ENCODE peak calls at places on chromosome 19, in four cellular contexts. U is H9, F is IMR-90, S is H1. Y is an unnamed sample.

GRCh38 chr19:27971071-27971470 is 1241.9 kb downstream of the UQCRFS1 start:
- DNase-seq in U (peak; percentile 53), F (no peak), S (no peak), Y (peak; percentile 95)

GRCh38 chr19:32767951-32768679 is 48.5 kb downstream of the TDRD12 start:
- DNase-seq in U (no peak), F (no peak), S (no peak), Y (no peak)

GRCh38 chr19:13981467-13981866 is 24.7 kb downstream of the RFX1 start:
- DNase-seq in U (no peak), F (no peak), S (no peak), Y (no peak)

GRCh38 chr19:19268453-19269385 is 4.4 kb downstream of the TM6SF2 start:
- DNase-seq in U (no peak), F (no peak), S (no peak), Y (no peak)

GRCh38 chr19:23384858-23385257 is 10.4 kb downstream of the ZNF91 start:
- DNase-seq in U (no peak), F (no peak), S (no peak), Y (no peak)

GRCh38 chr19:40763963-40764362 is 11.4 kb upstream of the MIA start:
- DNase-seq in U (no peak), F (no peak), S (no peak), Y (no peak)

GRCh38 chr19:48999481-49000325 is 6.0 kb downstream of the RUVBL2 start:
- DNase-seq in U (peak; percentile 90), F (peak; percentile 67), S (peak; percentile 88), Y (peak; percentile 91)

GRCh38 chr19:32611161-32611560 is 30.2 kb downstream of the PDCD5 start:
- DNase-seq in U (no peak), F (no peak), S (no peak), Y (no peak)

GRCh38 chr19:34505321-34506025 is 23.9 kb downstream of the WTIP start:
- DNase-seq in U (no peak), F (no peak), S (peak; percentile 43), Y (no peak)

GRCh38 chr19:18418725-18419194 is 438 bp upstream of the SSBP4 start:
- DNase-seq in U (no peak), F (no peak), S (no peak), Y (no peak)

GRCh38 chr19:14450876-14451275 is 17.8 kb downstream of the PKN1 start:
- DNase-seq in U (no peak), F (no peak), S (no peak), Y (no peak)

GRCh38 chr19:40803857-40804782 is 5.1 kb downstream of the EGLN2 start:
- DNase-seq in U (peak; percentile 71), F (no peak), S (no peak), Y (peak; percentile 64)

GRCh38 chr19:10112037-10112751 is 701 bp downstream of the P2RY11 start:
- DNase-seq in U (no peak), F (no peak), S (no peak), Y (peak; percentile 38)

GRCh38 chr19:47094557-47095517 is 18.7 kb downstream of the ZC3H4 start:
- DNase-seq in U (no peak), F (no peak), S (no peak), Y (no peak)

GRCh38 chr19:33066543-33066942 is 1.9 kb upstream of the RHPN2 start:
- DNase-seq in U (no peak), F (no peak), S (no peak), Y (no peak)

GRCh38 chr19:21767065-21767800 is at the start of gene ZNF100:
- DNase-seq in U (peak; percentile 94), F (peak; percentile 90), S (peak; percentile 87), Y (peak; percentile 98)

GRCh38 chr19:30743702-30744101 is 371.5 kb downstream of the ZNF536 start:
- DNase-seq in U (no peak), F (no peak), S (peak; percentile 7), Y (no peak)

GRCh38 chr19:36152886-36153525 is 759 bp upstream of the COX7A1 start:
- DNase-seq in U (no peak), F (peak; percentile 13), S (no peak), Y (no peak)

DNA sequence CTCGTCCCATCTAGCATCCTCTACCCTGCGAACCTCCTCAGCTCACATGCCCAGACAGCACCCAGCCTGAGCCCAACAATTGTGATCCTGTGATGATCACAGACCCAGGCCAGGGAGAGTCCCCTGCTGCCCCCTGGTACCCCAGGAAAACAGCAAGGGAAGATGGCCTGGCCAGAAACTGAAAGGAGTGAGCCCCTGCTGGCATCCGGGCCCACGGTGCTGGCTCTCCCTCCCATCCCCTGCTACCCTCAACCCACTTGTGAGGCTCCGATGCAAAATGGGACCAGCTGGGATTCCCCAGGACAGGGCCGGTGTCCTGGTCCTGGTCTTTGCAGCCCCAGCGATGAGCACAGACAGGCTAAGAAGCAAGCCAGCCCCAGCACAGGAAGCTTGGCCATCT is 14.1 kb downstream of the RANBP3 start:
- DNase-seq in U (no peak), F (no peak), S (no peak), Y (no peak)
- H3K4me1 ChIP-seq in U (peaks cover 4% of the 10 kb centered on the region), F (peaks cover 62% of the 10 kb centered on the region), S (peaks cover 13% of the 10 kb centered on the region), Y (peaks cover 19% of the 10 kb centered on the region)

DNA sequence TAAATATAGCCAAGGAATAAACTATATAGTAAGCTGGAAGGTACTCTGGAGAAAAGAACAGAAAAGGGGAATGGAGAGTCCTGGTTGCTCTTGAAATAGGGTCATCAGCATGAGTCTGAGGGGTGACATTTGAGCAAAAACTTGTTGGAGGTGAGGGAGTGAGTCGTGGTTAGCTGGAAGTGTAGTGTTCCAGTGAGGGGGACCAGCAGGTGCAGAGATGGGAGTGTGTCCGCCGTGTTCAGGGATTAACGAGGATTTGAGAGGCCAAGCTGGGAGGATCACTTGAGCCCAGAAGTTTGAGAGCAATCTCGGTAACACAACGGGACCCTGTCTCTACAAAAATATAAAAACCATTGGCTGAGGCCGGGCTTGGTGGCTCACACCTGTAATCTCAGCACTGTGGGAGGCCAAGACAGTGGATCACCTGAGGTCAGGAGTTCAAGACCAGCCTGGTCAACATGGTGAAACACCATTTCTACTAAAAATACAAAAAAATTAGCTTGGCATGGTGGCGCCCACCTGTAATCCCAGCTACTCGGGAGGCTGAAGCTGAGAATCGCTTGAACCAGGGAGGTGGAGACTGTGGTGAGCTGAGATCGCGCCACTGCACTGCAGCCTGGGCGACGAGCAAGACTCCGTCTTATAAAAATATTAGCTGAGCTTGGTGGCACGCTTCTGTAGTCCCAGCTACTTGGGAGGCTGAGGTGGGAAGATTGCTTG is 1.1 kb downstream of the SUPT5H start:
- DNase-seq in U (no peak), F (no peak), S (no peak), Y (no peak)
- H3K27ac ChIP-seq in U (no peak overlapping the region), F (no peak overlapping the region), S (no peak overlapping the region), Y (no peak overlapping the region)

GRCh38 chr19:3653081-3653795 is 26.6 kb upstream of the CACTIN start:
- DNase-seq in U (no peak), F (no peak), S (no peak), Y (no peak)
- H4K5ac ChIP-seq in U (no peak overlapping the region), F (no peak overlapping the region), S (no peak overlapping the region), Y (no peak overlapping the region)

GRCh38 chr19:8490873-8491272 is 11.6 kb downstream of the PRAM1 start:
- DNase-seq in U (no peak), F (no peak), S (no peak), Y (no peak)
- H3K4me1 ChIP-seq in U (no peaks in the 10 kb centered on the region), F (no peaks in the 10 kb centered on the region), S (no peaks in the 10 kb centered on the region), Y (no peaks in the 10 kb centered on the region)

DNA sequence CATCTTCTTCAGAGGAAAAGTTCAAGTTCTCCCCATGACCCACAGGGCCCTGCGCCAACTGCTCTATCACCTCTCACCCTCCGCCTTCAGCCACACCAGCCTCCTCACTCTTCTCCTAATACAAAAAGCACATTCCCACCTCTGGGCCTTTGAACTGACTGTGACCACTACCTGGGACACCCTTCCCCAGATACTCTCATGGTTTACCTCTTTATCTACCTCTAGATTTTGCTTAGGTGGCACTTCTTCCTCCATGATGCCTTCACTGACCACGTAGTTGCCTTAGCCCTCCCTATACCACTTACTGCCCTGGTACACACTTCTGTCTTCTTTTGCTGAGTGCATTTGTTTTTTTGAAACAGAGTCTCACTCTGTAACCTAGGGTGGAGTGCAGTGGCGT is 3.9 kb upstream of the SYCE2 start:
- DNase-seq in U (no peak), F (no peak), S (no peak), Y (no peak)
- H3K27ac ChIP-seq in U (no peak overlapping the region), F (no peak overlapping the region), S (no peak overlapping the region), Y (no peak overlapping the region)

DNA sequence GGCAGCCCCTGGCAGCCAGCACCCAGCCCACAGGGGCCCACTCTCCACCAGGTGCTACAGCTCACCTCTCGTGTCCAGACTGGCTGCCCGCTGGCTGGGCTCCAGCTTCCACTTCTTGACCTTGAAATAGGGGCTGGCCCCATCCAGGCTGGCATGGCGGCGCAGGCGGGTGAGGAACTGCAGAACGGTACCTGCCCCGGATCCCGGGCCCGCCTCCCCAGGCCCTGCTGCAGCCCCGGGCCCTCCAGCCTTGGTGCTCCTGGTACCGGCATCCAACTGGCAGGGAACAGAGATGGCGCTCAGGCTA is 4.5 kb downstream of the CBARP start:
- DNase-seq in U (no peak), F (no peak), S (no peak), Y (no peak)
- H4K5ac ChIP-seq in U (no peak overlapping the region), F (no peak overlapping the region), S (no peak overlapping the region), Y (no peak overlapping the region)

GRCh38 chr19:41939861-41940442 is 11.7 kb upstream of the ERFL start:
- DNase-seq in U (no peak), F (no peak), S (peak; percentile 74), Y (peak; percentile 57)
- H3K4me1 ChIP-seq in U (no peaks in the 10 kb centered on the region), F (peaks cover 10% of the 10 kb centered on the region), S (no peaks in the 10 kb centered on the region), Y (no peaks in the 10 kb centered on the region)

DNA sequence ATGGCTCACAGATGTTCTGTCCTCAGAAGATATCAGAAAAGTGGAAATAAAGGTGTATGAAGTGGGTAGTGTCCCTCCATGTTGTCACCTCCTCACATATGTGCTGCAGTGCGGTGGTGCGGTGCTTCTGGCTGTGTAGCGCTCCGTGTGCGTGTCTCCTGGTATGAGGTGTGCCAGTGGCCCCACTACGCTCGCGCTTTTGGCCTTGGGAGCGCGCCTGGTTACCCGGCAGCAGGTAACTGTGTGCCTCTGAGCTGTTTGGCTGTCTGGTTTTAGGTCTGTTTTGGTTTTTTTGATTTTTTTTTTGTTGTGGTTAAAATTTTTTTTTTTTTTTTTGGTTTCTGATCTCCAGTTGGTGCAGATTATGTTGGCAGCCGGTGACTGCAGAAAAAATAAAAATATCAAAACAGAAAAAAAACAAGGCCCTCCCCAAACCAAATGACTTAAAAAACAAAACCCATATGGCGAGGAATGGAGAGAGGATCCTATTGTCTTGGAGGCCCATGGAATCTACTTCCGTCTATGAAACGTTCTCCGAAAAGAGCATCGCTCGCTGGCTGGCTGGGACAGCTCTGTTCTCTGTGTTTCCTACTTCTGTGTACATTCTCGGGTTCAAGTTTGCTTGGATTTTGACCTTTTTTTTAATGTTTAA is 7.9 kb downstream of the HNRNPL start:
- DNase-seq in U (no peak), F (no peak), S (no peak), Y (no peak)
- H3K27ac ChIP-seq in U (no peak overlapping the region), F (no peak overlapping the region), S (no peak overlapping the region), Y (no peak overlapping the region)